ENCODE peak calls at places on chromosomes 16 and 17, in ten cellular contexts. One of them, this sample, is unnamed.

GRCh38 chr17:82213251-82214011 is 789 bp upstream of the CCDC57 start:
- DNase-seq in MM.1S: no peak
- DNase-seq in epithelial cell of esophagus: peak
- DNase-seq in IMR-90: peak
- DNase-seq in heart right ventricle: no peak
- DNase-seq in GM06990: peak
- DNase-seq in cardiac muscle cell: peak
- DNase-seq in GM20000: peak
- DNase-seq in HFFc6: peak
- DNase-seq in bronchial epithelial cell: peak
- DNase-seq in this sample: peak

GRCh38 chr16:85847681-85848601 is 48.4 kb downstream of the COX4I1 start:
- DNase-seq in MM.1S: no peak
- DNase-seq in epithelial cell of esophagus: no peak
- DNase-seq in IMR-90: no peak
- DNase-seq in heart right ventricle: no peak
- DNase-seq in GM06990: no peak
- DNase-seq in cardiac muscle cell: no peak
- DNase-seq in GM20000: no peak
- DNase-seq in HFFc6: no peak
- DNase-seq in bronchial epithelial cell: peak
- DNase-seq in this sample: no peak

GRCh38 chr16:79173910-79174309 is 426.6 kb downstream of the MAF start:
- DNase-seq in MM.1S: no peak
- DNase-seq in epithelial cell of esophagus: no peak
- DNase-seq in IMR-90: no peak
- DNase-seq in heart right ventricle: no peak
- DNase-seq in GM06990: no peak
- DNase-seq in cardiac muscle cell: no peak
- DNase-seq in GM20000: no peak
- DNase-seq in HFFc6: no peak
- DNase-seq in bronchial epithelial cell: no peak
- DNase-seq in this sample: no peak

GRCh38 chr16:20611350-20611902 is 35.3 kb upstream of the ACSM2B start:
- DNase-seq in MM.1S: no peak
- DNase-seq in epithelial cell of esophagus: no peak
- DNase-seq in IMR-90: no peak
- DNase-seq in heart right ventricle: peak
- DNase-seq in GM06990: no peak
- DNase-seq in cardiac muscle cell: no peak
- DNase-seq in GM20000: no peak
- DNase-seq in HFFc6: no peak
- DNase-seq in bronchial epithelial cell: no peak
- DNase-seq in this sample: no peak

GRCh38 chr17:17822189-17822978 is 14.4 kb downstream of the SREBF1 start:
- DNase-seq in MM.1S: no peak
- DNase-seq in epithelial cell of esophagus: no peak
- DNase-seq in IMR-90: peak
- DNase-seq in heart right ventricle: peak
- DNase-seq in GM06990: no peak
- DNase-seq in cardiac muscle cell: peak
- DNase-seq in GM20000: no peak
- DNase-seq in HFFc6: peak
- DNase-seq in bronchial epithelial cell: no peak
- DNase-seq in this sample: no peak

GRCh38 chr17:36132421-36132831 is 28.8 kb downstream of the CCL4 start:
- DNase-seq in MM.1S: no peak
- DNase-seq in epithelial cell of esophagus: no peak
- DNase-seq in IMR-90: no peak
- DNase-seq in heart right ventricle: no peak
- DNase-seq in GM06990: peak
- DNase-seq in cardiac muscle cell: no peak
- DNase-seq in GM20000: no peak
- DNase-seq in HFFc6: no peak
- DNase-seq in bronchial epithelial cell: no peak
- DNase-seq in this sample: no peak

GRCh38 chr17:72525225-72525988 is 404.6 kb downstream of the SOX9 start:
- DNase-seq in MM.1S: no peak
- DNase-seq in epithelial cell of esophagus: no peak
- DNase-seq in IMR-90: no peak
- DNase-seq in heart right ventricle: no peak
- DNase-seq in GM06990: no peak
- DNase-seq in cardiac muscle cell: no peak
- DNase-seq in GM20000: no peak
- DNase-seq in HFFc6: no peak
- DNase-seq in bronchial epithelial cell: no peak
- DNase-seq in this sample: no peak

GRCh38 chr17:36932383-36933173 is 4.7 kb upstream of the LHX1 start:
- DNase-seq in MM.1S: no peak
- DNase-seq in epithelial cell of esophagus: no peak
- DNase-seq in IMR-90: no peak
- DNase-seq in heart right ventricle: no peak
- DNase-seq in GM06990: no peak
- DNase-seq in cardiac muscle cell: no peak
- DNase-seq in GM20000: peak
- DNase-seq in HFFc6: no peak
- DNase-seq in bronchial epithelial cell: no peak
- DNase-seq in this sample: no peak

GRCh38 chr16:86961133-86961720 is 356.0 kb downstream of the C16orf95 start:
- DNase-seq in MM.1S: no peak
- DNase-seq in epithelial cell of esophagus: no peak
- DNase-seq in IMR-90: peak
- DNase-seq in heart right ventricle: no peak
- DNase-seq in GM06990: no peak
- DNase-seq in cardiac muscle cell: peak
- DNase-seq in GM20000: no peak
- DNase-seq in HFFc6: no peak
- DNase-seq in bronchial epithelial cell: no peak
- DNase-seq in this sample: no peak

GRCh38 chr17:56110463-56111138 is 42.7 kb upstream of the ANKFN1 start:
- DNase-seq in MM.1S: no peak
- DNase-seq in epithelial cell of esophagus: no peak
- DNase-seq in IMR-90: no peak
- DNase-seq in heart right ventricle: no peak
- DNase-seq in GM06990: no peak
- DNase-seq in cardiac muscle cell: no peak
- DNase-seq in GM20000: no peak
- DNase-seq in HFFc6: no peak
- DNase-seq in bronchial epithelial cell: no peak
- DNase-seq in this sample: no peak

GRCh38 chr17:43021739-43022512 is at the start of gene VAT1:
- DNase-seq in MM.1S: peak
- DNase-seq in epithelial cell of esophagus: peak
- DNase-seq in IMR-90: peak
- DNase-seq in heart right ventricle: peak
- DNase-seq in GM06990: peak
- DNase-seq in cardiac muscle cell: peak
- DNase-seq in GM20000: peak
- DNase-seq in HFFc6: peak
- DNase-seq in bronchial epithelial cell: peak
- DNase-seq in this sample: peak

GRCh38 chr16:3112058-3112880 is at the start of gene ZNF205:
- DNase-seq in MM.1S: no peak
- DNase-seq in epithelial cell of esophagus: peak
- DNase-seq in IMR-90: peak
- DNase-seq in heart right ventricle: peak
- DNase-seq in GM06990: no peak
- DNase-seq in cardiac muscle cell: peak
- DNase-seq in GM20000: no peak
- DNase-seq in HFFc6: peak
- DNase-seq in bronchial epithelial cell: peak
- DNase-seq in this sample: peak

GRCh38 chr16:4472880-4473279 is 1.5 kb downstream of the NMRAL1 start:
- DNase-seq in MM.1S: no peak
- DNase-seq in epithelial cell of esophagus: no peak
- DNase-seq in IMR-90: no peak
- DNase-seq in heart right ventricle: no peak
- DNase-seq in GM06990: no peak
- DNase-seq in cardiac muscle cell: no peak
- DNase-seq in GM20000: no peak
- DNase-seq in HFFc6: no peak
- DNase-seq in bronchial epithelial cell: no peak
- DNase-seq in this sample: no peak

GRCh38 chr16:4477966-4478365 is 1.8 kb downstream of the HMOX2 start:
- DNase-seq in MM.1S: no peak
- DNase-seq in epithelial cell of esophagus: peak
- DNase-seq in IMR-90: peak
- DNase-seq in heart right ventricle: no peak
- DNase-seq in GM06990: no peak
- DNase-seq in cardiac muscle cell: peak
- DNase-seq in GM20000: no peak
- DNase-seq in HFFc6: peak
- DNase-seq in bronchial epithelial cell: peak
- DNase-seq in this sample: no peak

GRCh38 chr16:4474192-4474961 is at the start of gene NMRAL1:
- DNase-seq in MM.1S: peak
- DNase-seq in epithelial cell of esophagus: peak
- DNase-seq in IMR-90: peak
- DNase-seq in heart right ventricle: peak
- DNase-seq in GM06990: peak
- DNase-seq in cardiac muscle cell: peak
- DNase-seq in GM20000: peak
- DNase-seq in HFFc6: peak
- DNase-seq in bronchial epithelial cell: peak
- DNase-seq in this sample: peak

GRCh38 chr16:4471869-4472268 is 2.6 kb downstream of the NMRAL1 start:
- DNase-seq in MM.1S: no peak
- DNase-seq in epithelial cell of esophagus: peak
- DNase-seq in IMR-90: no peak
- DNase-seq in heart right ventricle: no peak
- DNase-seq in GM06990: no peak
- DNase-seq in cardiac muscle cell: no peak
- DNase-seq in GM20000: no peak
- DNase-seq in HFFc6: no peak
- DNase-seq in bronchial epithelial cell: no peak
- DNase-seq in this sample: no peak

DNA sequence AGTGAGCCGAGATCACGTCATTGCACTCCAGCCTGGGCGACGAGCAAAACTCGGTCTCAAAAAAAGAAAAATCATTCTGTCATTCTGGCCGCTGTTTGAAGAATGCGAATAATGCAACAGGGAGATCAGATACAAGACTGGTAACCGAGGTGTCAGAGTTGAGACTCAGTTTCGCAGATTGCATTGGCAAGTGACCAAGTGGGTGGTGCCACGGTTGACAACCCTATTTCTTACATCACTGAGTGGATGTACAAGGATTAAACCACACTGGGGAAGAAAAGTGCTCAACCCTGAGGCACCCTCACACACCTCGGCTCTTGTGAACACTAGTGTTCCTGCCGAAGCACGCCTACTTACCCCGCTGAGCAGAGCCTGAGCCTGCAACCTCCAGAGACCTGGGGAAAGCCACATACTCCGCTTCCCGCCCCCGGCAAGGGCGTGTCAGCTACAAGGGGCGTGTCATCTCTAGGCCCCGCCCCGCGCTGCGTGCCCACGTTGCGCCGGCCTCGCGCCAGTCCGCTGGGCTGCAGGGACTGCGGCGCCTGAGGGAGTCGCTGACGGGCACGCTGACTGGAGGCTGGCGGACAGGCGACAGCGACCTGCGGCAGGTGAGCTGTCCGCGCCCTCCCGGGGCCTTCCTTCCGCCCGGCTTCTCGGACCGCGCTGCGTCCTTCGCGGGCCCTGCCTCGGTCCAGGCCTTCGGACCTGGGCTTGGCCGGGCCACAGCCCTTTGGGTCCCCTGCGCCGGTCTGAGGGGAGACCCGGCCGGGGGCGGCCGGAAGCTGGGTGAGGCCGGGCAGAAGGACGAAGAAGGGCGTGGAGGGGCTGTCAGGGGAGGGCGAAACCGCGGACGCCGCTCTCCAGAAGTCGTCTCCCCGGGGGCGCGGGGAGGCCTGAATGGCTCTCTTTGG is at the start of gene HMOX2:
- DNase-seq in MM.1S: peak
- DNase-seq in epithelial cell of esophagus: peak
- DNase-seq in IMR-90: peak
- DNase-seq in heart right ventricle: peak
- DNase-seq in GM06990: peak
- DNase-seq in cardiac muscle cell: peak
- DNase-seq in GM20000: peak
- DNase-seq in HFFc6: peak
- DNase-seq in bronchial epithelial cell: peak
- DNase-seq in this sample: peak
- TF ChIP-seq CTCF in MM.1S: peak
- TF ChIP-seq CTCF in epithelial cell of esophagus: peak
- TF ChIP-seq CTCF in IMR-90: peak
- TF ChIP-seq CTCF in heart right ventricle: peak
- TF ChIP-seq CTCF in GM06990: peak
- TF ChIP-seq CTCF in cardiac muscle cell: peak
- TF ChIP-seq CTCF in GM20000: peak
- TF ChIP-seq CTCF in HFFc6: peak
- TF ChIP-seq CTCF in bronchial epithelial cell: peak
- TF ChIP-seq CTCF in this sample: no peak

DNA sequence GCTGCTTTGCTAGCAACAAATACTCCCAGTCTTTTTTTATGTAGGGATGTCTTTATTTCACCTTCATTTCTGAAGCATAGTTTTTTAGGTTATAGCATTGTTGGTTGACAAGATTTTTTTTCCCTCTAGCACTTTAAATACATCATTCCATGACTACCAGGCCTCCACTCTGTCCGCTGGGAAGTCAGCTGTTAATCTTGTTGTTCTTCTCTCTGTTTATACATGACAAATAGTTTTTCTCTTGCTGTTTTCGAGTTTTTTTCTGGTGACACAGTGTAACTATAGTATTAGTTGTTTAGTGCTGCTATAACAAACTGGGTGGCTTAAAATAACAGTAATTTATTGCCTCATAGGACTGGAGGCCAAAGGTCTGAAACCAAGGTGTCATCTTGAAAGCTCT is 205.5 kb upstream of the CNTNAP4 start:
- DNase-seq in MM.1S: no peak
- DNase-seq in epithelial cell of esophagus: no peak
- DNase-seq in IMR-90: no peak
- DNase-seq in heart right ventricle: no peak
- DNase-seq in GM06990: no peak
- DNase-seq in cardiac muscle cell: no peak
- DNase-seq in GM20000: no peak
- DNase-seq in HFFc6: no peak
- DNase-seq in bronchial epithelial cell: no peak
- DNase-seq in this sample: no peak
- TF ChIP-seq CTCF in MM.1S: no peak
- TF ChIP-seq CTCF in epithelial cell of esophagus: no peak
- TF ChIP-seq CTCF in IMR-90: no peak
- TF ChIP-seq CTCF in heart right ventricle: no peak
- TF ChIP-seq CTCF in GM06990: no peak
- TF ChIP-seq CTCF in cardiac muscle cell: no peak
- TF ChIP-seq CTCF in GM20000: no peak
- TF ChIP-seq CTCF in HFFc6: no peak
- TF ChIP-seq CTCF in bronchial epithelial cell: no peak
- TF ChIP-seq CTCF in this sample: no peak

GRCh38 chr16:75075688-75076268 is 40.8 kb downstream of the LDHD start:
- DNase-seq in MM.1S: no peak
- DNase-seq in epithelial cell of esophagus: no peak
- DNase-seq in IMR-90: no peak
- DNase-seq in heart right ventricle: no peak
- DNase-seq in GM06990: no peak
- DNase-seq in cardiac muscle cell: no peak
- DNase-seq in GM20000: no peak
- DNase-seq in HFFc6: no peak
- DNase-seq in bronchial epithelial cell: no peak
- DNase-seq in this sample: no peak
- TF ChIP-seq CTCF in MM.1S: no peak
- TF ChIP-seq CTCF in epithelial cell of esophagus: no peak
- TF ChIP-seq CTCF in IMR-90: no peak
- TF ChIP-seq CTCF in heart right ventricle: no peak
- TF ChIP-seq CTCF in GM06990: no peak
- TF ChIP-seq CTCF in cardiac muscle cell: no peak
- TF ChIP-seq CTCF in GM20000: no peak
- TF ChIP-seq CTCF in HFFc6: no peak
- TF ChIP-seq CTCF in bronchial epithelial cell: no peak
- TF ChIP-seq CTCF in this sample: no peak

GRCh38 chr17:61729690-61730268 is 133.5 kb downstream of the BRIP1 start:
- DNase-seq in MM.1S: no peak
- DNase-seq in epithelial cell of esophagus: no peak
- DNase-seq in IMR-90: peak
- DNase-seq in heart right ventricle: no peak
- DNase-seq in GM06990: no peak
- DNase-seq in cardiac muscle cell: no peak
- DNase-seq in GM20000: no peak
- DNase-seq in HFFc6: no peak
- DNase-seq in bronchial epithelial cell: no peak
- DNase-seq in this sample: no peak
- TF ChIP-seq CTCF in MM.1S: no peak
- TF ChIP-seq CTCF in epithelial cell of esophagus: no peak
- TF ChIP-seq CTCF in IMR-90: peak
- TF ChIP-seq CTCF in heart right ventricle: no peak
- TF ChIP-seq CTCF in GM06990: no peak
- TF ChIP-seq CTCF in cardiac muscle cell: no peak
- TF ChIP-seq CTCF in GM20000: no peak
- TF ChIP-seq CTCF in HFFc6: no peak
- TF ChIP-seq CTCF in bronchial epithelial cell: no peak
- TF ChIP-seq CTCF in this sample: no peak

This sample was measured in glutamatergic neuron.